ENCODE peak calls at places on chromosomes 6 and 20, in six cellular contexts. One of them, this sample, is unnamed.

GRCh38 chr20:17427646-17428045 is 103.5 kb downstream of the BFSP1 start:
- DNase-seq in HCT116: no peak
- DNase-seq in mucosa of descending colon: no peak
- DNase-seq in esophagus muscularis mucosa: peak
- DNase-seq in progenitor cell of endocrine pancreas: no peak
- DNase-seq in heart left ventricle: no peak
- DNase-seq in this sample: no peak

GRCh38 chr6:41505084-41506049 is 40.8 kb upstream of the FOXP4 start:
- DNase-seq in esophagus muscularis mucosa: peak
- DNase-seq in progenitor cell of endocrine pancreas: no peak
- DNase-seq in heart left ventricle: peak
- DNase-seq in HCT116: no peak
- DNase-seq in mucosa of descending colon: peak
- DNase-seq in this sample: peak

GRCh38 chr6:155883741-155884140 is 428.1 kb upstream of the NOX3 start:
- DNase-seq in heart left ventricle: no peak
- DNase-seq in HCT116: no peak
- DNase-seq in mucosa of descending colon: peak
- DNase-seq in esophagus muscularis mucosa: no peak
- DNase-seq in progenitor cell of endocrine pancreas: no peak
- DNase-seq in this sample: no peak

GRCh38 chr6:33440649-33441309 is 13.6 kb upstream of the ZBTB9 start:
- DNase-seq in HCT116: no peak
- DNase-seq in mucosa of descending colon: no peak
- DNase-seq in esophagus muscularis mucosa: no peak
- DNase-seq in progenitor cell of endocrine pancreas: no peak
- DNase-seq in heart left ventricle: no peak
- DNase-seq in this sample: no peak

GRCh38 chr20:20410678-20411077 is 42.8 kb downstream of the INSM1 start:
- DNase-seq in heart left ventricle: peak
- DNase-seq in HCT116: no peak
- DNase-seq in mucosa of descending colon: peak
- DNase-seq in progenitor cell of endocrine pancreas: no peak
- DNase-seq in esophagus muscularis mucosa: no peak
- DNase-seq in this sample: peak

GRCh38 chr6:85726206-85726605 is 83.5 kb upstream of the SYNCRIP start:
- DNase-seq in mucosa of descending colon: no peak
- DNase-seq in esophagus muscularis mucosa: no peak
- DNase-seq in progenitor cell of endocrine pancreas: no peak
- DNase-seq in heart left ventricle: no peak
- DNase-seq in HCT116: peak
- DNase-seq in this sample: no peak

GRCh38 chr6:85569323-85569722 is 24.3 kb downstream of the SNX14 start:
- DNase-seq in heart left ventricle: no peak
- DNase-seq in HCT116: no peak
- DNase-seq in esophagus muscularis mucosa: no peak
- DNase-seq in progenitor cell of endocrine pancreas: no peak
- DNase-seq in mucosa of descending colon: no peak
- DNase-seq in this sample: no peak

GRCh38 chr20:44324343-44324742 is 12.5 kb upstream of the R3HDML start:
- DNase-seq in HCT116: no peak
- DNase-seq in mucosa of descending colon: peak
- DNase-seq in esophagus muscularis mucosa: no peak
- DNase-seq in progenitor cell of endocrine pancreas: no peak
- DNase-seq in heart left ventricle: no peak
- DNase-seq in this sample: no peak

GRCh38 chr6:31035862-31036497 is 25.7 kb downstream of the MUC22 start:
- DNase-seq in progenitor cell of endocrine pancreas: no peak
- DNase-seq in esophagus muscularis mucosa: no peak
- DNase-seq in mucosa of descending colon: no peak
- DNase-seq in HCT116: no peak
- DNase-seq in heart left ventricle: no peak
- DNase-seq in this sample: no peak

GRCh38 chr6:107943626-107944439 is 14.2 kb downstream of the SEC63 start:
- DNase-seq in heart left ventricle: no peak
- DNase-seq in HCT116: no peak
- DNase-seq in mucosa of descending colon: no peak
- DNase-seq in progenitor cell of endocrine pancreas: no peak
- DNase-seq in esophagus muscularis mucosa: peak
- DNase-seq in this sample: no peak

GRCh38 chr6:90350689-90351554 is 54.3 kb upstream of the BACH2 start:
- DNase-seq in heart left ventricle: peak
- DNase-seq in mucosa of descending colon: peak
- DNase-seq in esophagus muscularis mucosa: no peak
- DNase-seq in HCT116: no peak
- DNase-seq in progenitor cell of endocrine pancreas: no peak
- DNase-seq in this sample: no peak

GRCh38 chr6:143543435-143543834 is 31.9 kb upstream of the FUCA2 start:
- DNase-seq in HCT116: no peak
- DNase-seq in heart left ventricle: no peak
- DNase-seq in progenitor cell of endocrine pancreas: no peak
- DNase-seq in mucosa of descending colon: no peak
- DNase-seq in esophagus muscularis mucosa: no peak
- DNase-seq in this sample: no peak

GRCh38 chr6:133741375-133741861 is 147.5 kb upstream of the TCF21 start:
- DNase-seq in progenitor cell of endocrine pancreas: no peak
- DNase-seq in heart left ventricle: no peak
- DNase-seq in HCT116: peak
- DNase-seq in mucosa of descending colon: no peak
- DNase-seq in esophagus muscularis mucosa: no peak
- DNase-seq in this sample: no peak

GRCh38 chr6:149872233-149872632 is 8.1 kb upstream of the LRP11 start:
- DNase-seq in esophagus muscularis mucosa: no peak
- DNase-seq in heart left ventricle: no peak
- DNase-seq in mucosa of descending colon: no peak
- DNase-seq in HCT116: no peak
- DNase-seq in progenitor cell of endocrine pancreas: no peak
- DNase-seq in this sample: no peak

DNA sequence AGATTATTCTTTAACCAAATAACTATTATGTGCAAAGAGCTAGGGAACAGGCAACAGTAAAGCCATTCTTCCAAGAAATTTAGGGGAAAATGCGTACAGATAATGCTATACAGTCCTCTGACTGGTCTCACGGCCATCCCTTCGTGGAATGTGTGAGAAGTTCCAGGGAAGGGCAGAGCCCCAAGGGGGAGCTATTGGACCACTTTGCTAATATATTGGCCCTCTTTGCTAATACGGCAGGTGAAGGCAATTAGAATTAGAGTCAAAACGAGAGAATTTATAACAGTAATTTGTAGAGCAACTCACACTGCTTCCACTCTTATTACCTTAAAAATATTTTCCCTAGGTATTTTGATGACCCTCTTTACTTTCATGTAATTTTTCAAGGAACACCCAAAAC is 140.4 kb downstream of the IMPG1 start:
- DNase-seq in heart left ventricle: no peak
- DNase-seq in mucosa of descending colon: peak
- DNase-seq in HCT116: peak
- DNase-seq in esophagus muscularis mucosa: no peak
- DNase-seq in progenitor cell of endocrine pancreas: peak
- DNase-seq in this sample: peak
- TF ChIP-seq CTCF in heart left ventricle: peak
- TF ChIP-seq CTCF in mucosa of descending colon: no peak
- TF ChIP-seq CTCF in HCT116: peak
- TF ChIP-seq CTCF in esophagus muscularis mucosa: no peak
- TF ChIP-seq CTCF in progenitor cell of endocrine pancreas: peak
- TF ChIP-seq CTCF in this sample: peak

GRCh38 chr20:39878809-39879208 is 810.2 kb downstream of the MAFB start:
- DNase-seq in HCT116: no peak
- DNase-seq in heart left ventricle: no peak
- DNase-seq in esophagus muscularis mucosa: no peak
- DNase-seq in progenitor cell of endocrine pancreas: no peak
- DNase-seq in mucosa of descending colon: no peak
- DNase-seq in this sample: no peak

GRCh38 chr20:39879296-39879695 is 809.7 kb downstream of the MAFB start:
- DNase-seq in mucosa of descending colon: no peak
- DNase-seq in heart left ventricle: no peak
- DNase-seq in esophagus muscularis mucosa: no peak
- DNase-seq in progenitor cell of endocrine pancreas: no peak
- DNase-seq in HCT116: no peak
- DNase-seq in this sample: no peak

GRCh38 chr20:39878321-39878720 is 810.7 kb downstream of the MAFB start:
- DNase-seq in progenitor cell of endocrine pancreas: no peak
- DNase-seq in heart left ventricle: no peak
- DNase-seq in HCT116: no peak
- DNase-seq in esophagus muscularis mucosa: no peak
- DNase-seq in mucosa of descending colon: no peak
- DNase-seq in this sample: no peak

GRCh38 chr20:39877792-39878191 is 811.2 kb downstream of the MAFB start:
- DNase-seq in esophagus muscularis mucosa: no peak
- DNase-seq in heart left ventricle: no peak
- DNase-seq in mucosa of descending colon: no peak
- DNase-seq in progenitor cell of endocrine pancreas: no peak
- DNase-seq in HCT116: no peak
- DNase-seq in this sample: no peak

GRCh38 chr20:39880890-39881289 is 808.1 kb downstream of the MAFB start:
- DNase-seq in esophagus muscularis mucosa: no peak
- DNase-seq in mucosa of descending colon: no peak
- DNase-seq in progenitor cell of endocrine pancreas: no peak
- DNase-seq in heart left ventricle: no peak
- DNase-seq in HCT116: no peak
- DNase-seq in this sample: no peak
- TF ChIP-seq CTCF in esophagus muscularis mucosa: no peak
- TF ChIP-seq CTCF in mucosa of descending colon: no peak
- TF ChIP-seq CTCF in progenitor cell of endocrine pancreas: no peak
- TF ChIP-seq CTCF in heart left ventricle: no peak
- TF ChIP-seq CTCF in HCT116: no peak
- TF ChIP-seq CTCF in this sample: no peak

GRCh38 chr6:410555-411395 is 19.2 kb downstream of the IRF4 start:
- DNase-seq in heart left ventricle: no peak
- DNase-seq in esophagus muscularis mucosa: no peak
- DNase-seq in progenitor cell of endocrine pancreas: no peak
- DNase-seq in mucosa of descending colon: no peak
- DNase-seq in HCT116: no peak
- DNase-seq in this sample: no peak

GRCh38 chr6:409370-409972 is 17.9 kb downstream of the IRF4 start:
- DNase-seq in mucosa of descending colon: no peak
- DNase-seq in heart left ventricle: no peak
- DNase-seq in HCT116: no peak
- DNase-seq in esophagus muscularis mucosa: no peak
- DNase-seq in progenitor cell of endocrine pancreas: no peak
- DNase-seq in this sample: no peak

GRCh38 chr6:411402-412145 is 20.0 kb downstream of the IRF4 start:
- DNase-seq in heart left ventricle: no peak
- DNase-seq in esophagus muscularis mucosa: no peak
- DNase-seq in mucosa of descending colon: no peak
- DNase-seq in HCT116: no peak
- DNase-seq in progenitor cell of endocrine pancreas: no peak
- DNase-seq in this sample: no peak

GRCh38 chr6:408148-408547 is 16.6 kb downstream of the IRF4 start:
- DNase-seq in mucosa of descending colon: no peak
- DNase-seq in progenitor cell of endocrine pancreas: no peak
- DNase-seq in heart left ventricle: no peak
- DNase-seq in HCT116: no peak
- DNase-seq in esophagus muscularis mucosa: no peak
- DNase-seq in this sample: no peak

DNA sequence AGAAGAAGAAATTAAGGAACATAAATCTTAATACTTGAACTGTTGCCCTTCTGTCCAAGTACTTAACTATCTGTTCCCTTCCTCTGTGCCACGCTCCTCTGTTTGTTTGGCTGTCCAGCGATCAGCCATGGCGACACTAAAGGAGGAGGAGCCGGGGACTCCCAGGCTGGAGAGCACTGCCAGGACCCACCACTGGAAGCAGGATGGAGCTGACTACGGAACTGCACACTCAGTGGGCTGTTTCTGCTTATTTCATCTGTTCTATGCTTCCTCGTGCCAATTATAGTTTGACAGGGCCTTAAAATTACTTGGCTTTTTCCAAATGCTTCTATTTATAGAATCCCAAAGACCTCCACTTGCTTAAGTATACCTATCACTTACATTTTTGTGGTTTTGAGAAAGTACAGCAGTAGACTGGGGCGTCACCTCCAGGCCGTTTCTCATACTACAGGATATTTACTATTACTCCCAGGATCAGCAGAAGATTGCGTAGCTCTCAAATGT is 17.1 kb downstream of the IRF4 start:
- DNase-seq in HCT116: peak
- DNase-seq in progenitor cell of endocrine pancreas: no peak
- DNase-seq in heart left ventricle: peak
- DNase-seq in mucosa of descending colon: no peak
- DNase-seq in esophagus muscularis mucosa: no peak
- DNase-seq in this sample: peak
- TF ChIP-seq CTCF in HCT116: peak
- TF ChIP-seq CTCF in progenitor cell of endocrine pancreas: peak
- TF ChIP-seq CTCF in heart left ventricle: peak
- TF ChIP-seq CTCF in mucosa of descending colon: no peak
- TF ChIP-seq CTCF in esophagus muscularis mucosa: peak
- TF ChIP-seq CTCF in this sample: no peak

GRCh38 chr6:61901748-61902147 is 384.3 kb downstream of the KHDRBS2 start:
- DNase-seq in mucosa of descending colon: no peak
- DNase-seq in HCT116: no peak
- DNase-seq in progenitor cell of endocrine pancreas: no peak
- DNase-seq in esophagus muscularis mucosa: no peak
- DNase-seq in heart left ventricle: no peak
- DNase-seq in this sample: no peak
- TF ChIP-seq CTCF in mucosa of descending colon: no peak
- TF ChIP-seq CTCF in HCT116: no peak
- TF ChIP-seq CTCF in progenitor cell of endocrine pancreas: no peak
- TF ChIP-seq CTCF in esophagus muscularis mucosa: no peak
- TF ChIP-seq CTCF in heart left ventricle: no peak
- TF ChIP-seq CTCF in this sample: no peak